ENCODE peak calls at places on chromosome 13, in four cellular contexts. W, E, Q and N are unnamed samples.

GRCh38 chr13:30394798-30395191 is 27.5 kb upstream of the UBE2L5 start:
- DNase-seq in E (no peak), W (no peak), Q (no peak), N (no peak)

GRCh38 chr13:85137516-85137915 is 661.7 kb downstream of the SLITRK6 start:
- DNase-seq in E (no peak), W (no peak), Q (no peak), N (no peak)

GRCh38 chr13:106990594-106990993 is 422.7 kb upstream of the ARGLU1 start:
- DNase-seq in W (no peak), E (no peak), Q (no peak), N (no peak)

GRCh38 chr13:109346060-109346459 is 440.3 kb downstream of the IRS2 start:
- DNase-seq in E (no peak), W (no peak), Q (no peak), N (no peak)

GRCh38 chr13:43848250-43848649 is 31.3 kb downstream of the CCDC122 start:
- DNase-seq in Q (no peak), E (no peak), W (peak; percentile 92), N (no peak)

GRCh38 chr13:28716511-28716910 is 2.3 kb downstream of the SLC46A3 start:
- DNase-seq in E (no peak), W (peak; percentile 88), Q (no peak), N (no peak)

GRCh38 chr13:98674968-98675528 is 77.4 kb downstream of the SLC15A1 start:
- DNase-seq in E (no peak), Q (no peak), W (no peak), N (no peak)

GRCh38 chr13:24304620-24305019 is 4.8 kb upstream of the C1QTNF9 start:
- DNase-seq in E (no peak), W (no peak), Q (no peak), N (no peak)

GRCh38 chr13:36339600-36340155 is 6.5 kb downstream of the SPART start:
- DNase-seq in W (no peak), Q (no peak), E (no peak), N (no peak)

GRCh38 chr13:43129511-43130130 is 106.2 kb downstream of the DNAJC15 start:
- DNase-seq in W (no peak), Q (no peak), E (no peak), N (no peak)

GRCh38 chr13:79724348-79725103 is 243.6 kb downstream of the NDFIP2 start:
- DNase-seq in Q (no peak), E (no peak), W (no peak), N (no peak)

GRCh38 chr13:20401586-20401957 is 124.1 kb downstream of the CRYL1 start:
- DNase-seq in W (peak; percentile 35), Q (no peak), E (peak; percentile 10), N (no peak)

GRCh38 chr13:108214511-108215383 is 589 bp downstream of the LIG4 start:
- DNase-seq in Q (no peak), W (no peak), E (no peak), N (no peak)

DNA sequence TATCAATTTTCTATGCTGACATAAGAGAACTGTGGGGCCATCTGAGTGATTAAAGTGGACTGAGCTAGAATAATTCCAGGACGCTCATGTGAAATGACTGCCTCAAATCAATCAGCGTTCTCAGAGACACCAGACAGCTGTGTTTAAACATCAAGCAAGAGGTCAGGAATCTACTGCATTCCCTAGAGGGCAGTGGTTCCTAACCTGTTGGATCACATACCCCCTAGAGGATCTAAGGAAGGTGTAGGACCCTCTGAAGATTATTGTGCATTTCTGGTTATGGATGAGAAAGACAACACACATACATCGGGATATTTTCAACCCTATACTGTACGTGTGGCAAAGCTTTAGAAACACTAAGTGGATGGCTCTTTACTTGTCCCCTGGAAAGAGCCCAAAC is 51.8 kb upstream of the FREM2 start:
- DNase-seq in Q (no peak), W (no peak), E (no peak), N (no peak)
- H3K36me3 ChIP-seq in Q (no peaks in the 10 kb centered on the region), W (no peaks in the 10 kb centered on the region), E (no peaks in the 10 kb centered on the region), N (no peaks in the 10 kb centered on the region)

GRCh38 chr13:72431981-72432617 is 295.3 kb downstream of the MZT1 start:
- DNase-seq in Q (no peak), W (no peak), E (no peak), N (no peak)
- H3K36me3 ChIP-seq in Q (no peaks in the 10 kb centered on the region), W (no peaks in the 10 kb centered on the region), E (no peaks in the 10 kb centered on the region), N (no peaks in the 10 kb centered on the region)

GRCh38 chr13:45519473-45519872 is 54.7 kb downstream of the COG3 start:
- DNase-seq in E (no peak), Q (no peak), W (no peak), N (no peak)
- H3K36me3 ChIP-seq in E (peaks cover 84% of the 10 kb centered on the region), Q (peaks cover 31% of the 10 kb centered on the region), W (peaks cover 21% of the 10 kb centered on the region), N (peaks cover 76% of the 10 kb centered on the region)

GRCh38 chr13:49561064-49561410 is 24.3 kb downstream of the RCBTB1 start:
- DNase-seq in Q (no peak), E (no peak), W (peak; percentile 52), N (no peak)
- H3K36me3 ChIP-seq in Q (peaks cover 8% of the 10 kb centered on the region), E (peaks cover 38% of the 10 kb centered on the region), W (peaks cover 10% of the 10 kb centered on the region), N (peaks cover 35% of the 10 kb centered on the region)

GRCh38 chr13:46771693-46772092 is 25.3 kb downstream of the ESD start:
- DNase-seq in Q (no peak), E (no peak), W (no peak), N (no peak)
- H3K36me3 ChIP-seq in Q (peaks cover 4% of the 10 kb centered on the region), E (peaks cover 66% of the 10 kb centered on the region), W (peaks cover 11% of the 10 kb centered on the region), N (peaks cover 9% of the 10 kb centered on the region)